ENCODE peak calls at places on chromosomes 3 and 15, in four cellular contexts. One of them, this sample, is unnamed.

GRCh38 chr15:26065723-26066122 is 202.6 kb upstream of the ATP10A start:
- DNase-seq in BJ: no peak
- DNase-seq in bronchial epithelial cell: no peak
- DNase-seq in NB4: no peak
- DNase-seq in this sample: no peak

GRCh38 chr3:197006446-197006845 is 23.2 kb downstream of the MELTF start:
- DNase-seq in BJ: no peak
- DNase-seq in bronchial epithelial cell: no peak
- DNase-seq in NB4: no peak
- DNase-seq in this sample: no peak

GRCh38 chr3:61667417-61668213 is 106.2 kb downstream of the PTPRG start:
- DNase-seq in BJ: no peak
- DNase-seq in bronchial epithelial cell: no peak
- DNase-seq in NB4: no peak
- DNase-seq in this sample: no peak

GRCh38 chr3:136753112-136753939 is 1.1 kb upstream of the STAG1 start:
- DNase-seq in BJ: no peak
- DNase-seq in bronchial epithelial cell: no peak
- DNase-seq in NB4: peak
- DNase-seq in this sample: no peak

GRCh38 chr15:100781061-100781960 is 98.3 kb upstream of the ALDH1A3 start:
- DNase-seq in BJ: no peak
- DNase-seq in bronchial epithelial cell: no peak
- DNase-seq in NB4: no peak
- DNase-seq in this sample: no peak

GRCh38 chr3:11476814-11477213 is 166.9 kb downstream of the VGLL4 start:
- DNase-seq in BJ: no peak
- DNase-seq in bronchial epithelial cell: peak
- DNase-seq in NB4: no peak
- DNase-seq in this sample: no peak

GRCh38 chr3:105827959-105828358 is 40.9 kb downstream of the CBLB start:
- DNase-seq in BJ: no peak
- DNase-seq in bronchial epithelial cell: peak
- DNase-seq in NB4: peak
- DNase-seq in this sample: peak

GRCh38 chr15:32838820-32839219 is 121.0 kb downstream of the GREM1 start:
- DNase-seq in BJ: peak
- DNase-seq in bronchial epithelial cell: peak
- DNase-seq in NB4: no peak
- DNase-seq in this sample: no peak

GRCh38 chr3:13851997-13852637 is 27.8 kb downstream of the WNT7A start:
- DNase-seq in BJ: no peak
- DNase-seq in bronchial epithelial cell: peak
- DNase-seq in NB4: peak
- DNase-seq in this sample: no peak

GRCh38 chr3:141076026-141076797 is 25.1 kb downstream of the SPSB4 start:
- DNase-seq in BJ: no peak
- DNase-seq in bronchial epithelial cell: no peak
- DNase-seq in NB4: no peak
- DNase-seq in this sample: no peak

GRCh38 chr3:119580148-119580760 is 962 bp downstream of the ADPRH start:
- DNase-seq in BJ: no peak
- DNase-seq in bronchial epithelial cell: no peak
- DNase-seq in NB4: peak
- DNase-seq in this sample: no peak

DNA sequence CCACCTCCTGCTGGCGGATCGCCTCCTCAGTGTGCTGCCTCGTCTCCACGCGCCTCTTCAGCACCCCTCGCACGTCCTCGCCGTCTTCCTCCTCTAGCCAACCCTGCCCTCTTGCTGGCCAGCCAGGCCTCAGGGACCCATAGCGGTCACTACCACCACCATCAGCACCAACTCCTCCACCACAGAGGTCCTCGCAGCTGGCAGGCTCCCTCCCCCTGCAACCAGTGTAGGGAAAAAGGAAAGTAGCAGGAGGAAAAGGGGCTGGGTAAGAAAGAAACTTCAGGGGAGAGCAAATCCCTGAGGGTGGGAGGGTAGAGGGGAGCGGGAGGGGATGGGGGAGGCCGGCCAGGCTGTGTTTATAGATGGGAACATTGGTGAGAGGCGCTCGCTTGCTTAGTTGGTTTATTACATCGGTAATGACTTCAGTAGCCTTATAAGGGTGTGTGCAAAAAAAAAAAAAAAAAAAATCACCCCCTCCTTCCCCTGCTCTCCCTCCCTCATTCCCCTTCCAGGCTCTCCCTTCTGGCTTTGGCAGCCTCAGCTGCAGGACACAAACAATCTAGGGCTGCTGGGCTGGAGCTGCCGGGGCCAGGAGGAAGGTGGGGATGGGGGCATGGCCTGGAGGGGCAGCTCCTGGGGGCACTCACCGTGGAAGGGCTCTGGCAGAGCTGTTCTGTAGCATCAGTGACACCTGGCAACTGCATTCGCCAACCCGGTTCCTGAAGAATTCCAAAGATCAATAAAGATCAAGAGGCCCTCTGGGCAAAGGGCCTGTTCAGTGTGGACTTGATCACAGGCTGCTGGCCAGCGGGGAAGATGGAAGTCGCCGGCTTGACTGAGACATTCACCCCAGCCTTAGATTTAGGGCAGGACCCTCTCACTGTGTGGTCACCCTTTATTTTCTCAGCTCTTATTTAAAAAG is 116.2 kb upstream of the HACD2 start:
- DNase-seq in BJ: no peak
- DNase-seq in bronchial epithelial cell: no peak
- DNase-seq in NB4: no peak
- DNase-seq in this sample: no peak
- H3K4me3 ChIP-seq in BJ: no peak
- H3K4me3 ChIP-seq in bronchial epithelial cell: no peak
- H3K4me3 ChIP-seq in NB4: no peak
- H3K4me3 ChIP-seq in this sample: no peak

GRCh38 chr3:134370611-134371451 is 3.4 kb downstream of the AMOTL2 start:
- DNase-seq in BJ: no peak
- DNase-seq in bronchial epithelial cell: no peak
- DNase-seq in NB4: peak
- DNase-seq in this sample: no peak
- H3K4me3 ChIP-seq in BJ: peak
- H3K4me3 ChIP-seq in bronchial epithelial cell: no peak
- H3K4me3 ChIP-seq in NB4: no peak
- H3K4me3 ChIP-seq in this sample: peak

GRCh38 chr3:50290116-50290745 is 2.0 kb downstream of the IFRD2 start:
- DNase-seq in BJ: no peak
- DNase-seq in bronchial epithelial cell: no peak
- DNase-seq in NB4: no peak
- DNase-seq in this sample: no peak
- H3K4me3 ChIP-seq in BJ: no peak
- H3K4me3 ChIP-seq in bronchial epithelial cell: no peak
- H3K4me3 ChIP-seq in NB4: peak
- H3K4me3 ChIP-seq in this sample: peak

DNA sequence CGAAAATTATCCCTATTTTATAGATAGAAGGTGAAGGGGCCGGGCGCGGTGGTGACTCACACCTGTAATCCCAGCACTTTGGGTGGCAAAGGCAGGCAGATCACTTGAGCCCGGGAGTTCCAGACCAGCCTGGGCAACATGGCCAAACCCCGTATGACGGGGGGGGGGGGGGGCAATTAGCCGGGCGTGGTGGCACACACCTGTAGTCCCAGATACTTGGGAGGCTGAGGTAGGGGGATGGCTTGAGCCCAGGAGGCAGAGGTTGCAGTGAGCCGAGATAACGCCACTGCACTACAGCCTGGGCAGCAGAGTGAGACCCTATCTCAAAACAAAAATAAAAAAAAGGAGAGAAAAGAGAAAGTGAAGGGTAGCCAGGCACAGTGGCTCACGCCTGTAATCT is 1.4 kb downstream of the AAGAB start:
- DNase-seq in BJ: no peak
- DNase-seq in bronchial epithelial cell: no peak
- DNase-seq in NB4: no peak
- DNase-seq in this sample: no peak
- H3K4me3 ChIP-seq in BJ: peak
- H3K4me3 ChIP-seq in bronchial epithelial cell: peak
- H3K4me3 ChIP-seq in NB4: peak
- H3K4me3 ChIP-seq in this sample: peak

GRCh38 chr3:40616420-40616819 is 91.7 kb downstream of the ZNF621 start:
- DNase-seq in BJ: no peak
- DNase-seq in bronchial epithelial cell: no peak
- DNase-seq in NB4: no peak
- DNase-seq in this sample: no peak
- H3K4me3 ChIP-seq in BJ: no peak
- H3K4me3 ChIP-seq in bronchial epithelial cell: no peak
- H3K4me3 ChIP-seq in NB4: no peak
- H3K4me3 ChIP-seq in this sample: no peak

DNA sequence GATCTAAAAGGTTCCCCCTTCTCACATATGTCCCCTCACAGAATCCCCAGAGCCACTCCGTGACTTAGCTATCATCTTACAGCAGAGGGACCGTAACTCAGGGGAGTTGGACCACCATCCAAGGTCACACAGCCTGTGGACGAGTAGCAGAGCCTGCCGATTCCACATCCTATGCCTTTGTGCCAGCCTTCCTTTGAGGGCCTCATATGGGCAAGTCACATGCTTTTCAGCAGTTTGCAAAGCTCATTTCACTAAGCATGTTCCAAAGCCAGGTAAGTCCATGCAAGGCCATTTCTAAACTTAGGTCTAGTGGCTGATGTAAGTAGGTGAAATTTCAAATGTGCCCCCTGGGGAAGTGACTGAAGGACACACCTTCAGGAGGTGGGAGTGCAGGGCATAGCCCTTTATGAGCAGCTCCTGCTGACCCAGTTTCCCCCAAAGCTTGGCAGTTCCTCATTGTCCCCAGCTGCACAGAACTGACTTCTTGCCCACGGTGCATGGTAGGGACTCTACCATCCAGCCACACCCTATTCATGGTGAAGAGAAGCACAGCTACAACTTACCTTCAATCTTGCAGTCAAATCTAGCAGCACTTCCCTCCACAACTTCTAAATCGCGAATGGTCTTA is 33.3 kb upstream of the HACD2 start:
- DNase-seq in BJ: no peak
- DNase-seq in bronchial epithelial cell: no peak
- DNase-seq in NB4: peak
- DNase-seq in this sample: no peak
- H3K4me3 ChIP-seq in BJ: no peak
- H3K4me3 ChIP-seq in bronchial epithelial cell: no peak
- H3K4me3 ChIP-seq in NB4: no peak
- H3K4me3 ChIP-seq in this sample: no peak

DNA sequence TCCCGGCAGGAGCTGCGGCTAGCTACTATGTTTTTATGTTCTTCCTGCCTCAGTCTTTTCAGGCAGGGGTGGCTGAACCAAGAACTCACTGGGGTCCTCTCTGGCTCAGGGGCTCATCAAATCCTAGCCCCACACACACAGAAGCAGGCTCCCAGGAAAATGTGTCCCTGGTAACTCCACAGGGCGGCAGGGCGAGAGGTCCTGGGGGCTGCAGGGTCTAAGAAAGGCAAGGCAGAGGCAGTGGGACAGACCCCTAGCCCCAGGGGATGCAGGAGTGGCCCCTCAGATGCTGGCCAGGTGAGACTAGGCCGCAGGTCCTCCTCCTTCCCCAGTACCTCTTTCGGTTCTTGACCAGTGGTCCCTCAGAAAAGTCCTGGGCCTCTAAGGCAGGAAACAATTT is 48.9 kb downstream of the PTH1R start:
- DNase-seq in BJ: no peak
- DNase-seq in bronchial epithelial cell: no peak
- DNase-seq in NB4: no peak
- DNase-seq in this sample: no peak
- H3K4me3 ChIP-seq in BJ: no peak
- H3K4me3 ChIP-seq in bronchial epithelial cell: no peak
- H3K4me3 ChIP-seq in NB4: peak
- H3K4me3 ChIP-seq in this sample: no peak

DNA sequence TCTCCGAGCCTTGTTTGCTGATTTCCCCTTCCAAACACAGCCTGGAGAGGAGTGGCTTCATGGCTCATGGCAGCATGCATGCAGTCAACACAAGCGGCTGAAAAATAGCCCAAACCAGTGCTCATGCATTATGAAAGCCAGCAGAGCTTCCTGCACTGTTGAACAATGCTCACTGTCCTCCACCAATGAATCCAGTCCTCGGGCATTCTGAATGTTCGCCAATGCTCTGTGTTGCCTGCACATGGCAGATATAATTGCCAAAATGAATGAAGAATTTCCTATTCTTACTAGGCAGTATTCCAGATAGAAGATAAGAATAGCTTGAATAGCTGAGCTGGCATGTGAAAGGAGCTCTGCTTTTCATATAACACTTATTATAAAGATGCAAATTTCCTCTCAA is 252.7 kb downstream of the ROBO1 start:
- DNase-seq in BJ: no peak
- DNase-seq in bronchial epithelial cell: no peak
- DNase-seq in NB4: no peak
- DNase-seq in this sample: no peak
- H3K4me3 ChIP-seq in BJ: no peak
- H3K4me3 ChIP-seq in bronchial epithelial cell: no peak
- H3K4me3 ChIP-seq in NB4: no peak
- H3K4me3 ChIP-seq in this sample: no peak

GRCh38 chr15:99455796-99456160 is 110.0 kb upstream of the MEF2A start:
- DNase-seq in BJ: no peak
- DNase-seq in bronchial epithelial cell: no peak
- DNase-seq in NB4: no peak
- DNase-seq in this sample: no peak

GRCh38 chr15:99453646-99454045 is 112.1 kb upstream of the MEF2A start:
- DNase-seq in BJ: no peak
- DNase-seq in bronchial epithelial cell: no peak
- DNase-seq in NB4: no peak
- DNase-seq in this sample: no peak

GRCh38 chr15:99454941-99455795 is 110.6 kb upstream of the MEF2A start:
- DNase-seq in BJ: peak
- DNase-seq in bronchial epithelial cell: peak
- DNase-seq in NB4: peak
- DNase-seq in this sample: peak

GRCh38 chr15:99452728-99453643 is 112.8 kb upstream of the MEF2A start:
- DNase-seq in BJ: no peak
- DNase-seq in bronchial epithelial cell: no peak
- DNase-seq in NB4: peak
- DNase-seq in this sample: no peak

DNA sequence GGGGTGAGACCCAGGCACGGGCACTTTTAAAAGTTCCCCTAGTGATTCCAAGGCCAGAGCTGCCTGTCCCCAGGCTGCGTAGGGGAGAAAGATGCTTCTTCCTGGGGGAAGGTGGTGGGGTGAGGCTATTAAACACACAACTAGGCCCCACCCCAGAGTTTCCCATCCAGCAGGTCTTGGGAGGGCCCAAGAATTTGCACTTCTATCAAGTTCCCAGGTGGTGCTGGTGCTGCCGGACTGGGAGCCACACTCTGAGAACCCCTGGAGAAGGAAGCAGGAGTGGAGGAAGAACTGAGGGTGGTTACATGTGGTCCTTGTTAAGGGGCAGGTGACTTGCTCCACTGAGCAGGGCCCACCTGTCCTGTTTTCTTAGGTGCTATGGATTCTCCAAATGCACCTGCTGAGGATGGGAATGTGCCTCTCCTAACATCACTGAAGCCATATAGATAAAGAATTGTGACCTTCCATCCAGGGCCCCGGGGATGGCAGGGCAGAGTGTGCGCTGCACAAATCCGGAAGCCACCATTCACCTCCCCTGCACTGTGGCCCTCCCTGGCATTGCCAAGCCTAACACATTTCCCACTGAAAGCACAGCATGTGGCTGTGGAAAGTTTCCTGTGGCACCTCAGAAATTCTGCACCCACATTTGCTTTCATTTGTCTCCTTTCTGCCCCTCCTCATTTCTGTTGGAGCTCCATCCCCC is 111.5 kb upstream of the MEF2A start:
- DNase-seq in BJ: no peak
- DNase-seq in bronchial epithelial cell: no peak
- DNase-seq in NB4: no peak
- DNase-seq in this sample: no peak
- H3K4me3 ChIP-seq in BJ: no peak
- H3K4me3 ChIP-seq in bronchial epithelial cell: no peak
- H3K4me3 ChIP-seq in NB4: no peak
- H3K4me3 ChIP-seq in this sample: no peak